ENCODE peak calls at places on chromosomes 12 and 14, in four cellular contexts. C is Ammon's horn; L is effector memory CD8-positive, alpha-beta T cell; M is NCI-H1417 treated with DMSO at 0.1 percent for 48 hours. W is an unnamed sample.

GRCh38 chr12:25550186-25550585 is 2.9 kb downstream of the LMNTD1 start:
- DNase-seq in C (no peak), L (no peak), M (no peak), W (no peak)

GRCh38 chr12:52190860-52191729 is 719 bp downstream of the KRT80 start:
- DNase-seq in C (no peak), L (no peak), M (no peak), W (no peak)

GRCh38 chr12:2868986-2869385 is 8.0 kb downstream of the FOXM1 start:
- DNase-seq in C (no peak), L (no peak), M (no peak), W (no peak)

GRCh38 chr12:2004113-2004929 is at the start of gene DCP1B:
- DNase-seq in C (peak), L (peak), M (peak), W (peak)

GRCh38 chr14:59020382-59020781 is 168.1 kb upstream of the DAAM1 start:
- DNase-seq in C (no peak), L (no peak), M (no peak), W (no peak)

GRCh38 chr12:120261951-120262851 is 3.3 kb downstream of the PXN start:
- DNase-seq in C (peak), L (no peak), M (no peak), W (no peak)

GRCh38 chr14:90522585-90523191 is 125.9 kb downstream of the CALM1 start:
- DNase-seq in C (peak), L (no peak), M (peak), W (peak)

GRCh38 chr12:52020539-52021336 is 14.0 kb downstream of the TAMALIN start:
- DNase-seq in C (peak), L (no peak), M (no peak), W (no peak)

GRCh38 chr12:104930388-104931326 is 27.4 kb downstream of the SLC41A2 start:
- DNase-seq in C (no peak), L (no peak), M (no peak), W (no peak)

GRCh38 chr14:72558721-72559120 is 335.2 kb downstream of the DPF3 start:
- DNase-seq in C (peak), L (no peak), M (no peak), W (no peak)

GRCh38 chr14:78403278-78403815 is 233.2 kb downstream of the NRXN3 start:
- DNase-seq in C (peak), L (no peak), M (no peak), W (no peak)

GRCh38 chr14:106605548-106606448 is 1079.4 kb downstream of the TMEM121 start:
- DNase-seq in C (peak), L (peak), M (no peak), W (peak)

GRCh38 chr12:108313609-108314331 is 25.3 kb downstream of the CMKLR1 start:
- DNase-seq in C (peak), L (no peak), M (no peak), W (no peak)

GRCh38 chr14:100762089-100762515 is 35.4 kb downstream of the DLK1 start:
- DNase-seq in C (no peak), L (no peak), M (no peak), W (no peak)

GRCh38 chr14:32986791-32987545 is 48.3 kb downstream of the NPAS3 start:
- DNase-seq in C (peak), L (no peak), M (no peak), W (no peak)

GRCh38 chr12:76266797-76267196 is 81.4 kb downstream of the BBS10 start:
- DNase-seq in C (peak), L (no peak), M (no peak), W (no peak)

GRCh38 chr14:96634481-96634880 is 132.3 kb downstream of the PAPOLA start:
- DNase-seq in C (no peak), L (no peak), M (no peak), W (no peak)

GRCh38 chr14:69214376-69214775 is 23.1 kb downstream of the EXD2 start:
- DNase-seq in C (no peak), L (no peak), M (no peak), W (no peak)

GRCh38 chr12:94621662-94622359 is 28.5 kb downstream of the TMCC3 start:
- DNase-seq in C (no peak), L (peak), M (no peak), W (no peak)

GRCh38 chr12:21891763-21892217 is 49.4 kb downstream of the ABCC9 start:
- DNase-seq in C (peak), L (no peak), M (no peak), W (no peak)

GRCh38 chr12:12172106-12172511 is 94.7 kb downstream of the LRP6 start:
- DNase-seq in C (no peak), L (peak), M (no peak), W (no peak)

GRCh38 chr12:100799770-100800169 is 5.2 kb downstream of the ANO4 start:
- DNase-seq in C (peak), L (no peak), M (no peak), W (no peak)

GRCh38 chr12:94874986-94875312 is 128.5 kb downstream of the NDUFA12 start:
- DNase-seq in C (no peak), L (no peak), M (no peak), W (no peak)

W was measured in NCI-H187 treated with DMSO at 0.1 percent for 48 hours.